ENCODE peak calls at places on chromosome 14, in seven cellular contexts. C is NCI-H1930; D is stimulated activated CD4-positive, alpha-beta T cell treated with anti-CD3 and anti-CD28 coated beads, Interleukin-15, amount 100 ng/mL, for 24 hours; X is HTR-8/SVneo; J is mesendoderm; R is HCEC 1CT; Z is Right ventricle myocardium superior. N is an unnamed sample.
A peak's percentile ranks its signal among the peaks of the same experiment; 100 is the strongest.

GRCh38 chr14:76975865-76976622 is 52.5 kb downstream of the IRF2BPL start:
- DNase-seq in C (no peak), D (no peak), X (no peak), J (no peak), R (no peak), Z (no peak), N (peak; percentile 74)

GRCh38 chr14:89340200-89340667 is 76.8 kb downstream of the FOXN3 start:
- DNase-seq in C (no peak), D (no peak), X (no peak), J (no peak), R (peak; percentile 22), Z (no peak), N (no peak)

GRCh38 chr14:90275455-90275814 is 19.1 kb downstream of the PSMC1 start:
- DNase-seq in C (no peak), D (peak; percentile 11), X (no peak), J (no peak), R (no peak), Z (no peak), N (no peak)

GRCh38 chr14:67541448-67542387 is 8.6 kb downstream of the PLEKHH1 start:
- DNase-seq in C (no peak), D (peak; percentile 14), X (no peak), J (peak; percentile 83), R (no peak), Z (no peak), N (peak; percentile 61)

GRCh38 chr14:105060751-105061427 is 4.3 kb downstream of the GPR132 start:
- DNase-seq in C (no peak), D (peak; percentile 61), X (no peak), J (no peak), R (no peak), Z (peak; percentile 76), N (no peak)

GRCh38 chr14:94753067-94753466 is 16.8 kb downstream of the GSC start:
- DNase-seq in C (no peak), D (no peak), X (no peak), J (no peak), R (no peak), Z (peak; percentile 55), N (no peak)

GRCh38 chr14:22390824-22391461 is 198.1 kb downstream of the DAD1 start:
- DNase-seq in C (no peak), D (no peak), X (no peak), J (no peak), R (no peak), Z (no peak), N (no peak)

GRCh38 chr14:99476864-99477263 is 3.8 kb downstream of the SETD3 start:
- DNase-seq in C (no peak), D (no peak), X (no peak), J (no peak), R (peak; percentile 37), Z (no peak), N (no peak)

GRCh38 chr14:31405599-31406251 is 14.6 kb downstream of the HEATR5A start:
- DNase-seq in C (no peak), D (no peak), X (no peak), J (peak; percentile 15), R (no peak), Z (no peak), N (no peak)

GRCh38 chr14:31505411-31505810 is 17.6 kb upstream of the GPR33 start:
- DNase-seq in C (no peak), D (no peak), X (no peak), J (no peak), R (peak; percentile 36), Z (no peak), N (no peak)

GRCh38 chr14:99395904-99396530 is 84.6 kb downstream of the SETD3 start:
- DNase-seq in C (no peak), D (peak; percentile 52), X (no peak), J (no peak), R (peak; percentile 39), Z (no peak), N (no peak)

GRCh38 chr14:79735121-79735520 is 476.2 kb downstream of the DIO2 start:
- DNase-seq in C (no peak), D (no peak), X (no peak), J (no peak), R (no peak), Z (no peak), N (no peak)

GRCh38 chr14:58560208-58560607 is 77.6 kb upstream of the DACT1 start:
- DNase-seq in C (no peak), D (no peak), X (peak; percentile 46), J (no peak), R (peak; percentile 70), Z (no peak), N (no peak)

GRCh38 chr14:94407906-94408305 is 19.5 kb upstream of the SERPINA1 start:
- DNase-seq in C (no peak), D (no peak), X (no peak), J (peak; percentile 24), R (no peak), Z (no peak), N (no peak)

N was measured in ELF-1.